ENCODE peak calls at places on chromosomes 4 and X, in eight cellular contexts. L, N, H, V, S, D, Z and A are unnamed samples.
A peak's percentile ranks its signal among the peaks of the same experiment; 100 is the strongest.

GRCh38 chrX:108516184-108516583 is 76.5 kb downstream of the COL4A5 start:
- DNase-seq in L (peak; percentile 37), N (no peak), H (peak; percentile 44), V (no peak), S (no peak), D (peak; percentile 28), Z (peak; percentile 77), A (no peak)

GRCh38 chrX:916235-916609 is 285.6 kb downstream of the SHOX start:
- DNase-seq in L (no peak), N (no peak), H (no peak), V (no peak), S (peak; percentile 39), D (no peak), Z (no peak), A (no peak)

GRCh38 chr4:98939892-98940298 is 11.0 kb upstream of the EIF4E start:
- DNase-seq in L (peak; percentile 83), N (peak; percentile 31), H (peak; percentile 80), V (no peak), S (no peak), D (peak; percentile 56), Z (peak; percentile 50), A (peak; percentile 8)

GRCh38 chrX:19824603-19825002 is 62.8 kb downstream of the SH3KBP1 start:
- DNase-seq in L (peak; percentile 24), N (no peak), H (peak; percentile 45), V (no peak), S (no peak), D (no peak), Z (peak; percentile 80), A (no peak)

GRCh38 chrX:68714856-68715255 is 67.4 kb downstream of the STARD8 start:
- DNase-seq in L (no peak), N (no peak), H (no peak), V (no peak), S (peak; percentile 41), D (no peak), Z (no peak), A (no peak)

GRCh38 chr4:69032847-69033638 is 63.2 kb upstream of the UGT2B7 start:
- DNase-seq in L (no peak), N (no peak), H (peak; percentile 15), V (no peak), S (no peak), D (peak; percentile 70), Z (no peak), A (no peak)

GRCh38 chr4:47270226-47270888 is 193.1 kb downstream of the COMMD8 start:
- DNase-seq in L (no peak), N (no peak), H (peak; percentile 3), V (no peak), S (no peak), D (no peak), Z (no peak), A (no peak)

GRCh38 chr4:93384897-93385296 is 443.7 kb upstream of the ATOH1 start:
- DNase-seq in L (peak; percentile 43), N (no peak), H (peak; percentile 81), V (no peak), S (no peak), D (peak; percentile 30), Z (peak; percentile 44), A (no peak)

GRCh38 chr4:75848891-75849290 is 53.4 kb downstream of the PPEF2 start:
- DNase-seq in L (no peak), N (no peak), H (peak; percentile 47), V (no peak), S (no peak), D (no peak), Z (peak; percentile 70), A (no peak)

GRCh38 chr4:176438401-176438800 is 118.6 kb downstream of the SPCS3 start:
- DNase-seq in L (no peak), N (no peak), H (no peak), V (no peak), S (no peak), D (no peak), Z (no peak), A (no peak)

GRCh38 chr4:141711211-141711610 is 74.8 kb downstream of the IL15 start:
- DNase-seq in L (peak; percentile 69), N (no peak), H (peak; percentile 51), V (no peak), S (no peak), D (peak; percentile 18), Z (peak; percentile 6), A (no peak)

GRCh38 chrX:136725446-136726104 is 55.2 kb downstream of the ARHGEF6 start:
- DNase-seq in L (peak; percentile 82), N (no peak), H (peak; percentile 72), V (no peak), S (no peak), D (no peak), Z (peak; percentile 54), A (no peak)

GRCh38 chr4:179151770-179152169 is 1709.5 kb upstream of the AGA start:
- DNase-seq in L (no peak), N (no peak), H (no peak), V (no peak), S (no peak), D (no peak), Z (no peak), A (no peak)

GRCh38 chrX:136170109-136170800 is 22.9 kb downstream of the FHL1 start:
- DNase-seq in L (peak; percentile 61), N (no peak), H (peak; percentile 50), V (peak; percentile 37), S (no peak), D (no peak), Z (peak; percentile 23), A (no peak)

GRCh38 chr4:122764808-122765189 is 32.3 kb downstream of the BBS12 start:
- DNase-seq in L (peak; percentile 92), N (no peak), H (peak; percentile 92), V (no peak), S (no peak), D (peak; percentile 47), Z (peak; percentile 85), A (no peak)

GRCh38 chrX:42102586-42103282 is 179.4 kb upstream of the CASK start:
- DNase-seq in L (no peak), N (no peak), H (no peak), V (peak; percentile 14), S (no peak), D (no peak), Z (peak; percentile 16), A (no peak)

GRCh38 chr4:1842339-1842895 is 13.5 kb downstream of the LETM1 start:
- DNase-seq in L (no peak), N (no peak), H (no peak), V (no peak), S (no peak), D (no peak), Z (no peak), A (no peak)

GRCh38 chr4:41028392-41029076 is 185.8 kb downstream of the APBB2 start:
- DNase-seq in L (peak; percentile 38), N (no peak), H (peak; percentile 67), V (no peak), S (no peak), D (no peak), Z (peak; percentile 52), A (no peak)

GRCh38 chr4:54199919-54200318 is 29.2 kb upstream of the PDGFRA start:
- DNase-seq in L (no peak), N (no peak), H (no peak), V (no peak), S (no peak), D (no peak), Z (no peak), A (no peak)
- TF ChIP-seq CTCF in L (no peak), N (no peak), H (no peak), V (no peak), S (no peak), D (no peak), Z (no peak), A (no peak)

GRCh38 chr4:151045907-151046306 is 30.8 kb upstream of the LRBA start:
- DNase-seq in L (no peak), N (peak; percentile 22), H (no peak), V (no peak), S (no peak), D (no peak), Z (no peak), A (no peak)
- TF ChIP-seq CTCF in L (no peak), N (no peak), H (no peak), V (no peak), S (no peak), D (peak; percentile 13), Z (no peak), A (peak; percentile 37)

GRCh38 chr4:8131210-8131609 is 27.4 kb downstream of the ABLIM2 start:
- DNase-seq in L (no peak), N (no peak), H (no peak), V (no peak), S (no peak), D (no peak), Z (no peak), A (no peak)

GRCh38 chr4:8129785-8130184 is 28.8 kb downstream of the ABLIM2 start:
- DNase-seq in L (no peak), N (no peak), H (no peak), V (no peak), S (no peak), D (no peak), Z (no peak), A (no peak)

GRCh38 chr4:8129136-8129535 is 29.5 kb downstream of the ABLIM2 start:
- DNase-seq in L (no peak), N (no peak), H (no peak), V (no peak), S (no peak), D (no peak), Z (no peak), A (no peak)

GRCh38 chr4:8131826-8132225 is 26.8 kb downstream of the ABLIM2 start:
- DNase-seq in L (no peak), N (no peak), H (no peak), V (no peak), S (no peak), D (no peak), Z (no peak), A (no peak)

DNA sequence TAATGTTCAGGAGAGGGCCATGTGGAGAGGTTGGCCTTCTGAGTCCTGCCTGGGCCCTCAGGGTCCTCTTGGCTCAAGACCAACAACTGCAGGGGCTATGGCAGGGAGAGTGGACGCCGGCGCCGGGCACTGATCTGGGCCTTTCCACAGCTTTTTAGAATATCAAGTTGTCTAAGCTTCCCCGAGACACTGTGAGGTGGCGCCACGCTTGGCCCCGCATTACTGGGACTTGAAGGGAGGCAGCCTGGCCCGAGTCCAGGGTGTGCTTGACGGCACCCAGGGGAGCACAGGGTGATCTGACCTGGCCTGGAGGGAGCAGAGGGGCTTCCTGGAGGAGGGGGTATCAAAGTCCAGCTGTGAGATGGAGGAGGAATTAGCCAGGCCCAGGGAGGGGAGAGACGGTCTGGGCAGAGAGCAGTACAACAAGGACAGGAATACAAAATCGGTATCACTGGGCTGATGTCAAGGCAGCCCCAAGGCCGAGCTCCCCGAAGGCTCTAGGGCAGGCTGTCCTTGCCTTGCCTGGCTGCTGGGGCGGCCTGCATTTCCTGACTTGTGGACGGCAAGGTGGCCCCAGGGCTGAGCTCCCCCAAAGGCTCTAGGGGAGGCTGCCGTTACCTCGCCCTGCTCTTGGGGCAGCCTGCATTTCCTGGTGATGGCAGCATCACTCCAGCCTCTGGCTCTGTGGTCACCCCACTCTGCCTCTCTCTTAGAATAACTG is 28.1 kb downstream of the ABLIM2 start:
- DNase-seq in L (no peak), N (no peak), H (no peak), V (no peak), S (no peak), D (no peak), Z (no peak), A (no peak)
- TF ChIP-seq CTCF in L (no peak), N (no peak), H (no peak), V (no peak), S (no peak), D (no peak), Z (no peak), A (no peak)

DNA sequence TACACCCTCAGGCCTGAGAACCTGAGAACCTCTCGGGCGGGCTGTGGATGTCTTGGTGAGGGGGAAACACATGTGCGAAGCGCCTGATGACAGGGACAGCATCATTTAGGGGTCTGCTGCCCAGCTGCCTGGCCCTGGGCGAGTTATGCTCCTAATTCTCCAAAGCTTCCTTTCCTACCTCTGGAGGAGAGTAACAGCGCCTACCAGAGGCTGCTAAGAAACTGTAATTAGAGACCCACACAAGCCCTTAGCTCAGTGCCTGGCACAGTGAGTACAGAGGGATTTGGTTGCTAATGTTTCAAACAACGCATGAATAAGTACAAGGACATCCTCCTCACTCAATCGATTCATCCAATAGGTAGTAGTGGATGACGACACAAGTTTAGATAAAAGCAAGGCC is 40.4 kb downstream of the BCOR start:
- DNase-seq in L (no peak), N (no peak), H (no peak), V (no peak), S (no peak), D (no peak), Z (no peak), A (no peak)
- TF ChIP-seq CTCF in L (no peak), N (no peak), H (peak; percentile 7), V (no peak), S (no peak), D (no peak), Z (no peak), A (no peak)